ENCODE peak calls at places on chromosome 17, in five cellular contexts. F is fibroblast of the aortic adventitia, H is AG04450, E is AG08395, X is DMS53. W is an unnamed sample.
A peak's percentile ranks its signal among the peaks of the same experiment; 100 is the strongest.

GRCh38 chr17:76566988-76567431 is 18.6 kb downstream of the ST6GALNAC2 start:
- DNase-seq in F (no peak), H (no peak), E (no peak), X (peak; percentile 48), W (no peak)

GRCh38 chr17:81512560-81512983 is at the start of gene ACTG1:
- DNase-seq in F (peak; percentile 91), H (peak; percentile 72), E (peak; percentile 95), X (peak; percentile 97), W (peak; percentile 95)

GRCh38 chr17:48612456-48612853 is 1.6 kb upstream of the HOXB7 start:
- DNase-seq in F (no peak), H (no peak), E (no peak), X (peak; percentile 61), W (peak; percentile 66)

GRCh38 chr17:65235284-65235683 is 98.1 kb downstream of the RGS9 start:
- DNase-seq in F (no peak), H (no peak), E (no peak), X (no peak), W (no peak)

GRCh38 chr17:81693491-81694360 is 9.4 kb upstream of the MRPL12 start:
- DNase-seq in F (no peak), H (no peak), E (no peak), X (no peak), W (no peak)

GRCh38 chr17:77733576-77734296 is 224.8 kb upstream of the TNRC6C start:
- DNase-seq in F (no peak), H (no peak), E (no peak), X (no peak), W (no peak)

GRCh38 chr17:81902023-81902652 is at the start of gene NPB:
- DNase-seq in F (no peak), H (no peak), E (no peak), X (peak; percentile 47), W (peak; percentile 24)

GRCh38 chr17:30950669-30951399 is 20.0 kb upstream of the RNF135 start:
- DNase-seq in F (peak; percentile 91), H (peak; percentile 75), E (peak; percentile 81), X (peak; percentile 94), W (peak; percentile 70)

GRCh38 chr17:79985951-79986391 is 49.7 kb downstream of the TBC1D16 start:
- DNase-seq in F (no peak), H (no peak), E (no peak), X (no peak), W (no peak)

GRCh38 chr17:58875261-58875660 is 119.6 kb downstream of the PPM1E start:
- DNase-seq in F (no peak), H (no peak), E (no peak), X (no peak), W (no peak)

GRCh38 chr17:81453049-81453448 is 57.8 kb downstream of the BAHCC1 start:
- DNase-seq in F (no peak), H (no peak), E (no peak), X (no peak), W (no peak)

GRCh38 chr17:33124871-33125551 is 133.4 kb downstream of the SPACA3 start:
- DNase-seq in F (no peak), H (no peak), E (no peak), X (no peak), W (no peak)

GRCh38 chr17:2124391-2124790 is 69.5 kb downstream of the HIC1 start:
- DNase-seq in F (no peak), H (no peak), E (no peak), X (no peak), W (no peak)

GRCh38 chr17:80947200-80947940 is 44.3 kb upstream of the CHMP6 start:
- DNase-seq in F (no peak), H (no peak), E (no peak), X (no peak), W (no peak)

GRCh38 chr17:46951681-46952080 is 27.4 kb downstream of the RPRML start:
- DNase-seq in F (no peak), H (no peak), E (no peak), X (no peak), W (no peak)

GRCh38 chr17:58333396-58334207 is 5.0 kb upstream of the TSPOAP1 start:
- DNase-seq in F (no peak), H (no peak), E (no peak), X (no peak), W (no peak)

GRCh38 chr17:72139213-72139612 is 18.4 kb downstream of the SOX9 start:
- DNase-seq in F (no peak), H (no peak), E (peak; percentile 53), X (no peak), W (no peak)

GRCh38 chr17:79905832-79906231 is 66.6 kb upstream of the CBX4 start:
- DNase-seq in F (no peak), H (no peak), E (no peak), X (peak; percentile 56), W (no peak)

GRCh38 chr17:76867578-76868175 is 527 bp upstream of the MGAT5B start:
- DNase-seq in F (peak; percentile 43), H (no peak), E (no peak), X (peak; percentile 33), W (no peak)

GRCh38 chr17:76585048-76585648 is 512 bp downstream of the ST6GALNAC2 start:
- DNase-seq in F (no peak), H (no peak), E (no peak), X (peak; percentile 63), W (no peak)

GRCh38 chr17:72506773-72507172 is 386.0 kb downstream of the SOX9 start:
- DNase-seq in F (no peak), H (no peak), E (no peak), X (no peak), W (no peak)

GRCh38 chr17:72244494-72244893 is 123.7 kb downstream of the SOX9 start:
- DNase-seq in F (no peak), H (no peak), E (no peak), X (no peak), W (peak; percentile 44)

GRCh38 chr17:74089869-74090464 is 113.5 kb upstream of the RPL38 start:
- DNase-seq in F (peak; percentile 22), H (no peak), E (peak; percentile 77), X (peak; percentile 94), W (peak; percentile 1)

GRCh38 chr17:14061666-14062560 is 7.4 kb upstream of the COX10 start:
- DNase-seq in F (peak; percentile 96), H (peak; percentile 63), E (peak; percentile 75), X (no peak), W (peak; percentile 92)

GRCh38 chr17:28343491-28343932 is 8.0 kb downstream of the TNFAIP1 start:
- DNase-seq in F (no peak), H (no peak), E (no peak), X (peak; percentile 18), W (peak; percentile 55)